ENCODE peak calls at places on chromosomes 11 and 22, in nine cellular contexts. One of them, this sample, is unnamed.

GRCh38 chr11:129251067-129251466 is 58.9 kb upstream of the ARHGAP32 start:
- DNase-seq in thoracic aorta: no peak
- DNase-seq in stimulated activated naive CD4-positive, alpha-beta T cell: no peak
- DNase-seq in foreskin melanocyte: no peak
- DNase-seq in T-helper 9 cell: no peak
- DNase-seq in cerebellar nuclear complex: no peak
- DNase-seq in activated naive CD4-positive, alpha-beta T cell: no peak
- DNase-seq in RWPE1: no peak
- DNase-seq in foreskin fibroblast: peak; percentile 67
- DNase-seq in this sample: no peak

GRCh38 chr22:40258463-40259046 is 80.8 kb downstream of the TNRC6B start:
- DNase-seq in thoracic aorta: no peak
- DNase-seq in foreskin melanocyte: no peak
- DNase-seq in T-helper 9 cell: no peak
- DNase-seq in RWPE1: peak; percentile 67
- DNase-seq in foreskin fibroblast: peak; percentile 53
- DNase-seq in activated naive CD4-positive, alpha-beta T cell: no peak
- DNase-seq in cerebellar nuclear complex: no peak
- DNase-seq in stimulated activated naive CD4-positive, alpha-beta T cell: no peak
- DNase-seq in this sample: no peak

GRCh38 chr11:116930177-116930576 is 92.8 kb upstream of the APOA1 start:
- DNase-seq in cerebellar nuclear complex: no peak
- DNase-seq in foreskin melanocyte: peak; percentile 64
- DNase-seq in activated naive CD4-positive, alpha-beta T cell: no peak
- DNase-seq in thoracic aorta: no peak
- DNase-seq in foreskin fibroblast: peak; percentile 42
- DNase-seq in T-helper 9 cell: peak; percentile 17
- DNase-seq in RWPE1: no peak
- DNase-seq in stimulated activated naive CD4-positive, alpha-beta T cell: no peak
- DNase-seq in this sample: no peak

GRCh38 chr22:24175160-24175808 is 6.0 kb upstream of the SUSD2 start:
- DNase-seq in thoracic aorta: peak; percentile 55
- DNase-seq in foreskin melanocyte: peak; percentile 51
- DNase-seq in T-helper 9 cell: peak; percentile 56
- DNase-seq in stimulated activated naive CD4-positive, alpha-beta T cell: peak; percentile 47
- DNase-seq in RWPE1: peak; percentile 43
- DNase-seq in foreskin fibroblast: peak; percentile 90
- DNase-seq in cerebellar nuclear complex: no peak
- DNase-seq in activated naive CD4-positive, alpha-beta T cell: peak; percentile 15
- DNase-seq in this sample: peak; percentile 63

GRCh38 chr22:42901790-42902508 is 44.9 kb upstream of the ARFGAP3 start:
- DNase-seq in activated naive CD4-positive, alpha-beta T cell: no peak
- DNase-seq in thoracic aorta: no peak
- DNase-seq in cerebellar nuclear complex: no peak
- DNase-seq in stimulated activated naive CD4-positive, alpha-beta T cell: no peak
- DNase-seq in RWPE1: no peak
- DNase-seq in T-helper 9 cell: no peak
- DNase-seq in foreskin melanocyte: peak; percentile 30
- DNase-seq in foreskin fibroblast: no peak
- DNase-seq in this sample: no peak

GRCh38 chr11:75140269-75141138 is 10.4 kb upstream of the SLCO2B1 start:
- DNase-seq in cerebellar nuclear complex: no peak
- DNase-seq in activated naive CD4-positive, alpha-beta T cell: peak; percentile 75
- DNase-seq in stimulated activated naive CD4-positive, alpha-beta T cell: peak; percentile 71
- DNase-seq in RWPE1: peak; percentile 46
- DNase-seq in foreskin melanocyte: peak; percentile 19
- DNase-seq in foreskin fibroblast: peak; percentile 63
- DNase-seq in T-helper 9 cell: peak; percentile 76
- DNase-seq in thoracic aorta: no peak
- DNase-seq in this sample: no peak

GRCh38 chr11:69892986-69893555 is 73.9 kb upstream of the FGF3 start:
- DNase-seq in thoracic aorta: no peak
- DNase-seq in foreskin melanocyte: no peak
- DNase-seq in stimulated activated naive CD4-positive, alpha-beta T cell: no peak
- DNase-seq in cerebellar nuclear complex: peak; percentile 76
- DNase-seq in T-helper 9 cell: no peak
- DNase-seq in foreskin fibroblast: no peak
- DNase-seq in RWPE1: no peak
- DNase-seq in activated naive CD4-positive, alpha-beta T cell: no peak
- DNase-seq in this sample: no peak

GRCh38 chr11:2932850-2933251 is 3.6 kb upstream of the PHLDA2 start:
- DNase-seq in foreskin fibroblast: peak; percentile 61
- DNase-seq in RWPE1: no peak
- DNase-seq in foreskin melanocyte: no peak
- DNase-seq in T-helper 9 cell: no peak
- DNase-seq in cerebellar nuclear complex: no peak
- DNase-seq in activated naive CD4-positive, alpha-beta T cell: no peak
- DNase-seq in thoracic aorta: no peak
- DNase-seq in stimulated activated naive CD4-positive, alpha-beta T cell: no peak
- DNase-seq in this sample: no peak

GRCh38 chr11:68383976-68384501 is 71.6 kb downstream of the LRP5 start:
- DNase-seq in stimulated activated naive CD4-positive, alpha-beta T cell: peak; percentile 45
- DNase-seq in cerebellar nuclear complex: no peak
- DNase-seq in activated naive CD4-positive, alpha-beta T cell: peak; percentile 50
- DNase-seq in RWPE1: peak; percentile 51
- DNase-seq in T-helper 9 cell: peak; percentile 67
- DNase-seq in foreskin melanocyte: no peak
- DNase-seq in foreskin fibroblast: peak; percentile 72
- DNase-seq in thoracic aorta: peak; percentile 55
- DNase-seq in this sample: no peak

GRCh38 chr22:25998118-25998775 is 171.0 kb upstream of the SEZ6L start:
- DNase-seq in foreskin melanocyte: no peak
- DNase-seq in RWPE1: no peak
- DNase-seq in cerebellar nuclear complex: no peak
- DNase-seq in T-helper 9 cell: no peak
- DNase-seq in thoracic aorta: no peak
- DNase-seq in stimulated activated naive CD4-positive, alpha-beta T cell: no peak
- DNase-seq in activated naive CD4-positive, alpha-beta T cell: no peak
- DNase-seq in foreskin fibroblast: no peak
- DNase-seq in this sample: no peak

GRCh38 chr11:107741044-107741823 is 29.4 kb upstream of the SLN start:
- DNase-seq in foreskin fibroblast: peak; percentile 55
- DNase-seq in thoracic aorta: no peak
- DNase-seq in RWPE1: no peak
- DNase-seq in cerebellar nuclear complex: no peak
- DNase-seq in T-helper 9 cell: no peak
- DNase-seq in activated naive CD4-positive, alpha-beta T cell: no peak
- DNase-seq in stimulated activated naive CD4-positive, alpha-beta T cell: no peak
- DNase-seq in foreskin melanocyte: peak; percentile 37
- DNase-seq in this sample: peak; percentile 18

GRCh38 chr11:32893091-32893946 is 708 bp downstream of the QSER1 start:
- DNase-seq in T-helper 9 cell: peak; percentile 33
- DNase-seq in foreskin fibroblast: peak; percentile 72
- DNase-seq in RWPE1: peak; percentile 48
- DNase-seq in thoracic aorta: no peak
- DNase-seq in foreskin melanocyte: peak; percentile 25
- DNase-seq in activated naive CD4-positive, alpha-beta T cell: peak; percentile 29
- DNase-seq in cerebellar nuclear complex: peak; percentile 3
- DNase-seq in stimulated activated naive CD4-positive, alpha-beta T cell: peak; percentile 73
- DNase-seq in this sample: no peak

GRCh38 chr11:12019337-12019736 is 10.9 kb upstream of the DKK3 start:
- DNase-seq in T-helper 9 cell: no peak
- DNase-seq in cerebellar nuclear complex: no peak
- DNase-seq in foreskin melanocyte: peak; percentile 96
- DNase-seq in foreskin fibroblast: peak; percentile 41
- DNase-seq in RWPE1: no peak
- DNase-seq in stimulated activated naive CD4-positive, alpha-beta T cell: no peak
- DNase-seq in thoracic aorta: no peak
- DNase-seq in activated naive CD4-positive, alpha-beta T cell: no peak
- DNase-seq in this sample: no peak

GRCh38 chr22:19398206-19398605 is 33.3 kb downstream of the HIRA start:
- DNase-seq in cerebellar nuclear complex: no peak
- DNase-seq in foreskin melanocyte: no peak
- DNase-seq in T-helper 9 cell: no peak
- DNase-seq in foreskin fibroblast: peak; percentile 47
- DNase-seq in stimulated activated naive CD4-positive, alpha-beta T cell: no peak
- DNase-seq in RWPE1: no peak
- DNase-seq in thoracic aorta: no peak
- DNase-seq in activated naive CD4-positive, alpha-beta T cell: no peak
- DNase-seq in this sample: no peak

GRCh38 chr11:44327730-44328691 is 18.1 kb upstream of the ALX4 start:
- DNase-seq in stimulated activated naive CD4-positive, alpha-beta T cell: no peak
- DNase-seq in activated naive CD4-positive, alpha-beta T cell: no peak
- DNase-seq in thoracic aorta: no peak
- DNase-seq in cerebellar nuclear complex: no peak
- DNase-seq in foreskin fibroblast: no peak
- DNase-seq in RWPE1: no peak
- DNase-seq in T-helper 9 cell: no peak
- DNase-seq in foreskin melanocyte: no peak
- DNase-seq in this sample: no peak

GRCh38 chr11:10443152-10443551 is 11.9 kb upstream of the AMPD3 start:
- DNase-seq in activated naive CD4-positive, alpha-beta T cell: no peak
- DNase-seq in cerebellar nuclear complex: no peak
- DNase-seq in thoracic aorta: no peak
- DNase-seq in foreskin melanocyte: no peak
- DNase-seq in foreskin fibroblast: no peak
- DNase-seq in RWPE1: no peak
- DNase-seq in T-helper 9 cell: no peak
- DNase-seq in stimulated activated naive CD4-positive, alpha-beta T cell: no peak
- DNase-seq in this sample: no peak

GRCh38 chr11:128697645-128698174 is 3.8 kb downstream of the FLI1 start:
- DNase-seq in foreskin melanocyte: no peak
- DNase-seq in cerebellar nuclear complex: no peak
- DNase-seq in RWPE1: no peak
- DNase-seq in activated naive CD4-positive, alpha-beta T cell: no peak
- DNase-seq in foreskin fibroblast: no peak
- DNase-seq in stimulated activated naive CD4-positive, alpha-beta T cell: no peak
- DNase-seq in thoracic aorta: no peak
- DNase-seq in T-helper 9 cell: no peak
- DNase-seq in this sample: no peak

GRCh38 chr11:76903325-76903724 is 42.6 kb downstream of the ACER3 start:
- DNase-seq in T-helper 9 cell: no peak
- DNase-seq in activated naive CD4-positive, alpha-beta T cell: no peak
- DNase-seq in foreskin fibroblast: no peak
- DNase-seq in thoracic aorta: no peak
- DNase-seq in stimulated activated naive CD4-positive, alpha-beta T cell: no peak
- DNase-seq in cerebellar nuclear complex: no peak
- DNase-seq in foreskin melanocyte: no peak
- DNase-seq in RWPE1: peak; percentile 67
- DNase-seq in this sample: no peak